ENCODE peak calls at places on chromosomes 12 and 14, in seven cellular contexts. D, H, F, B, X, I and P are unnamed samples.
A peak's percentile ranks its signal among the peaks of the same experiment; 100 is the strongest.

GRCh38 chr12:105278043-105278697 is 42.2 kb upstream of the APPL2 start:
- DNase-seq in H (no peak), X (no peak), B (no peak), D (peak; percentile 54), I (no peak), F (no peak), P (peak; percentile 30)

GRCh38 chr12:31325524-31325875 is 450 bp downstream of the SINHCAF start:
- DNase-seq in F (no peak), D (no peak), H (peak; percentile 66), X (no peak), B (no peak), I (peak; percentile 66), P (no peak)

GRCh38 chr12:93048646-93049045 is 119.6 kb upstream of the EEA1 start:
- DNase-seq in I (no peak), D (no peak), H (no peak), F (no peak), B (no peak), X (no peak), P (no peak)

GRCh38 chr14:71441142-71441541 is 491.1 kb upstream of the RGS6 start:
- DNase-seq in F (no peak), H (no peak), D (no peak), B (no peak), X (no peak), I (no peak), P (no peak)

GRCh38 chr14:103518416-103519042 is 4.1 kb downstream of the CKB start:
- DNase-seq in B (peak; percentile 78), X (peak; percentile 93), F (peak; percentile 66), D (peak; percentile 39), H (peak; percentile 91), I (peak; percentile 73), P (peak; percentile 43)

GRCh38 chr14:64789696-64790095 is 85.5 kb downstream of the PLEKHG3 start:
- DNase-seq in F (no peak), I (no peak), D (no peak), B (no peak), X (no peak), H (no peak), P (no peak)

GRCh38 chr14:51950007-51950406 is 39.3 kb upstream of the RTRAF start:
- DNase-seq in I (no peak), F (no peak), D (no peak), H (no peak), X (no peak), B (no peak), P (peak; percentile 68)

GRCh38 chr12:113862570-113863454 is 103.3 kb downstream of the RBM19 start:
- DNase-seq in X (peak; percentile 83), I (no peak), B (no peak), F (no peak), H (no peak), D (peak; percentile 74), P (peak; percentile 67)

GRCh38 chr12:74903522-74903921 is 306.1 kb downstream of the KCNC2 start:
- DNase-seq in I (no peak), B (no peak), F (no peak), H (no peak), X (peak; percentile 83), D (no peak), P (peak; percentile 8)

GRCh38 chr12:131527092-131527491 is 183.8 kb upstream of the SFSWAP start:
- DNase-seq in X (no peak), H (no peak), F (no peak), I (no peak), B (no peak), D (no peak), P (no peak)

GRCh38 chr12:107014050-107014449 is 27.1 kb upstream of the MTERF2 start:
- DNase-seq in F (no peak), I (no peak), X (peak; percentile 70), D (no peak), B (no peak), H (no peak), P (no peak)

GRCh38 chr12:54412786-54413185 is 6.3 kb downstream of the ITGA5 start:
- DNase-seq in D (no peak), B (no peak), H (no peak), I (no peak), F (no peak), X (peak; percentile 46), P (no peak)

GRCh38 chr12:19830461-19830860 is 391.2 kb downstream of the AEBP2 start:
- DNase-seq in F (no peak), I (no peak), B (no peak), D (no peak), H (no peak), X (no peak), P (no peak)

GRCh38 chr12:93526786-93527428 is 45.6 kb upstream of the SOCS2 start:
- DNase-seq in I (no peak), B (no peak), D (peak; percentile 95), H (no peak), X (peak; percentile 29), F (no peak), P (peak; percentile 87)

GRCh38 chr12:25975179-25975578 is 16.7 kb downstream of the RASSF8 start:
- DNase-seq in F (no peak), I (no peak), D (no peak), H (no peak), B (no peak), X (no peak), P (no peak)

GRCh38 chr14:104551851-104552737 is 27.5 kb upstream of the C14orf180 start:
- DNase-seq in F (peak; percentile 12), B (peak; percentile 66), I (peak; percentile 31), X (peak; percentile 39), D (no peak), H (peak; percentile 59), P (no peak)

GRCh38 chr14:44531648-44532047 is 24.6 kb upstream of the FSCB start:
- DNase-seq in B (no peak), I (no peak), X (no peak), D (no peak), F (no peak), H (no peak), P (peak; percentile 0)

GRCh38 chr12:6095269-6095668 is 29.2 kb downstream of the VWF start:
- DNase-seq in F (no peak), B (no peak), H (no peak), X (peak; percentile 28), I (no peak), D (no peak), P (no peak)

GRCh38 chr12:9751204-9752144 is 9.2 kb downstream of the CD69 start:
- DNase-seq in B (no peak), X (no peak), D (peak; percentile 16), F (no peak), H (no peak), I (no peak), P (peak; percentile 30)

GRCh38 chr14:72939630-72940029 is 13.4 kb downstream of the DCAF4 start:
- DNase-seq in H (no peak), D (no peak), I (no peak), X (no peak), B (no peak), F (no peak), P (no peak)

GRCh38 chr14:72945628-72946027 is 19.4 kb downstream of the DCAF4 start:
- DNase-seq in X (no peak), I (no peak), D (no peak), F (no peak), B (no peak), H (no peak), P (no peak)

GRCh38 chr14:72941286-72941985 is 15.2 kb downstream of the DCAF4 start:
- DNase-seq in H (no peak), F (no peak), X (no peak), B (no peak), I (no peak), D (no peak), P (no peak)

GRCh38 chr14:72943876-72944430 is 17.7 kb downstream of the DCAF4 start:
- DNase-seq in B (no peak), H (no peak), F (no peak), I (no peak), X (no peak), D (no peak), P (no peak)

DNA sequence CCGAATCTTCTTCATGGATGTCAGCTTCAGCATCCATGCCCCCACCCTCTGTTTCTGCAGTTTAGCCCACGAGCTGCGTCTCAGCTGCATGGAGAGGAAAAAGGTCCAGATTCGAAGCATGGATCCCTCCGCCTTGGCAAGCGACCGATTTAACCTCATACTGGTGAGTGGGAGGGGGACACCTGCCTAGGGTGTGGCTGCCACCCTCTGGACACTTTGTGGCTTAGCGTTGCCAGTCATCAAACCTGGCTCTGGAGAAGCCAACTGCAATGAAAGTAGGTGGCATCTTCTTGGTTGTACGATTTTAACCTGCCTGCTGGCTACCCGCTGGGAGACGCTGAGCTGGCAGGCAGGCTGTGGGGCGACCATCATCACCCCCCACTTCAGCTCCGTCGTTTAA is 16.7 kb downstream of the DCAF4 start:
- DNase-seq in I (no peak), D (no peak), F (no peak), X (no peak), H (no peak), B (no peak), P (no peak)
- TF ChIP-seq CTCF in I (no peak), D (no peak), F (no peak), X (peak; percentile 47), H (no peak), B (no peak), P (no peak)

DNA sequence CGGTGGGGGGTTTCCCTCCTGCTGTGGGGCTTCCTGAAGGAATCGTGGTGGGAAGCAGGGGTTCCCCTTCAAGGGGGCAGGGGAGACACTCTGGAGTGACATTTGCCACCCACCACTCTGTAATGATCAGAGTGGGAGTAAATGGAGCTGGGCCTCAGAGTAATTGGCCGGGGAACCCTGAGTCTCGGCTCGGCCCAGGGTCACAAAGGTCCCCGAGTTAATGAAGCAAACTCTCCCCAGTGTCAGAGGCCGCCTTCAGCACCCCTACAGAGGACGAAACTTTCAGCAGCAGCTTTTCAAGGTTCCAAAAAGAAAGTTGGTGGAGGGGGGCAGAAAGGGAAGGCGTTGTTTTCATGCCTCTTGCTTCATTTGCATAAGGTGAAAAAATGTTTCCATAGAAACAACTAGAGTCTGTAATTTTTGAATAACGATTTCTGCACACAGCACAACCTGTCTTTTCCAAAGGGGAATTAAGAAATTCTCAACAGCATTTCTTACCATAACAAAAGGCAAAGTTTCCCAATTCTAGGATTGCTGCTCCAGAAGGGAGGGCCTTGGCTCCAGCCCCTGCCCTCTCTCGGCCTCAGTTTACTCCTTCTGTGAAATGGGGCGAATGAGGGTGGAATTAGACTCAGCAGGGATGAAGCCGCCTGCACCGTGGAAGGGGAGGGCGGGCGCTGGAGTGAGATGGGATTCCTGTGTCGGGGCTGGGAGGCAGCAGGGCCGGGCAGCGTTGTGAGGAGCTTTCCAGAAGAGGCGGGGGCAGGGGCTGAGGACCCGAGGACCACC is 67.0 kb upstream of the BEGAIN start:
- DNase-seq in I (no peak), H (no peak), B (no peak), X (no peak), D (no peak), F (no peak), P (no peak)
- H3K4me3 ChIP-seq in I (no peak overlapping the region), H (no peak overlapping the region), B (no peak overlapping the region), X (no peak overlapping the region), D (no peak overlapping the region), F (no peak overlapping the region), P (no peak overlapping the region)

GRCh38 chr14:57355081-57355480 is 35.3 kb upstream of the NAA30 start:
- DNase-seq in F (no peak), B (no peak), I (no peak), H (no peak), D (no peak), X (no peak), P (no peak)

GRCh38 chr14:57352771-57353170 is 37.6 kb upstream of the NAA30 start:
- DNase-seq in X (no peak), I (no peak), D (no peak), B (no peak), F (no peak), H (no peak), P (peak; percentile 11)
- TF ChIP-seq CTCF in X (no peak), I (no peak), D (no peak), B (no peak), F (no peak), H (no peak), P (no peak)

GRCh38 chr12:52119398-52120254 is 40.1 kb downstream of the SMIM41 start:
- DNase-seq in D (no peak), H (peak; percentile 86), X (peak; percentile 95), F (peak; percentile 27), I (no peak), B (no peak), P (peak; percentile 9)
- H3K4me3 ChIP-seq in D (no peak overlapping the region), H (no peak overlapping the region), X (no peak overlapping the region), F (no peak overlapping the region), I (no peak overlapping the region), B (no peak overlapping the region), P (no peak overlapping the region)